ENCODE peak calls at places on chromosome 6, in four cellular contexts. L is AG04449; V is lower lobe of right lung; M is CD4-positive, alpha-beta T cell. A is an unnamed sample.

GRCh38 chr6:14713008-14713452 is 532.8 kb upstream of the JARID2 start:
- DNase-seq in L (no peak), V (no peak), M (no peak), A (no peak)

GRCh38 chr6:133551436-133551835 is 310.3 kb downstream of the EYA4 start:
- DNase-seq in L (no peak), V (no peak), M (no peak), A (no peak)

GRCh38 chr6:25016311-25016710 is 80.6 kb upstream of the RIPOR2 start:
- DNase-seq in L (no peak), V (no peak), M (no peak), A (no peak)

GRCh38 chr6:156662025-156662445 is 115.1 kb upstream of the ARID1B start:
- DNase-seq in L (peak), V (no peak), M (peak), A (peak)

GRCh38 chr6:55176958-55177357 is 2.6 kb downstream of the HCRTR2 start:
- DNase-seq in L (no peak), V (no peak), M (no peak), A (no peak)

GRCh38 chr6:17390276-17390675 is 3.1 kb upstream of the CAP2 start:
- DNase-seq in L (no peak), V (no peak), M (no peak), A (no peak)

GRCh38 chr6:139732451-139732850 is 358.0 kb upstream of the CITED2 start:
- DNase-seq in L (no peak), V (no peak), M (no peak), A (no peak)

GRCh38 chr6:104629826-104630225 is 229.9 kb downstream of the HACE1 start:
- DNase-seq in L (no peak), V (no peak), M (no peak), A (no peak)

GRCh38 chr6:141195251-141195832 is 937.4 kb upstream of the GJE1 start:
- DNase-seq in L (no peak), V (no peak), M (no peak), A (no peak)

GRCh38 chr6:110882824-110883554 is 8.4 kb downstream of the AMD1 start:
- DNase-seq in L (no peak), V (no peak), M (no peak), A (no peak)

GRCh38 chr6:114364295-114364694 is 21.5 kb upstream of the HS3ST5 start:
- DNase-seq in L (peak), V (no peak), M (no peak), A (no peak)

GRCh38 chr6:101212640-101213039 is 180.9 kb upstream of the GRIK2 start:
- DNase-seq in L (no peak), V (no peak), M (no peak), A (no peak)

GRCh38 chr6:34182751-34183531 is 37.1 kb upstream of the GRM4 start:
- DNase-seq in L (no peak), V (no peak), M (peak), A (no peak)

GRCh38 chr6:11009353-11009752 is 34.8 kb downstream of the ELOVL2 start:
- DNase-seq in L (no peak), V (no peak), M (no peak), A (no peak)

GRCh38 chr6:79813854-79814477 is 133.4 kb downstream of the ELOVL4 start:
- DNase-seq in L (peak), V (peak), M (peak), A (peak)

GRCh38 chr6:68296126-68296525 is 339.0 kb upstream of the ADGRB3 start:
- DNase-seq in L (no peak), V (no peak), M (no peak), A (no peak)

GRCh38 chr6:7761047-7761446 is 35.1 kb downstream of the BMP6 start:
- DNase-seq in L (no peak), V (no peak), M (no peak), A (no peak)

GRCh38 chr6:34810936-34811632 is 19.2 kb downstream of the BLTP3A start:
- DNase-seq in L (no peak), V (no peak), M (no peak), A (no peak)

GRCh38 chr6:10309826-10310405 is 105.0 kb downstream of the TFAP2A start:
- DNase-seq in L (no peak), V (no peak), M (no peak), A (no peak)

GRCh38 chr6:98137391-98137790 is 697.0 kb upstream of the POU3F2 start:
- DNase-seq in L (no peak), V (no peak), M (no peak), A (no peak)

GRCh38 chr6:122389704-122390103 is 9.7 kb upstream of the HSF2 start:
- DNase-seq in L (no peak), V (no peak), M (no peak), A (no peak)

GRCh38 chr6:140355476-140355875 is 981.0 kb upstream of the CITED2 start:
- DNase-seq in L (no peak), V (no peak), M (no peak), A (no peak)

GRCh38 chr6:161225677-161226004 is 48.2 kb downstream of the AGPAT4 start:
- DNase-seq in L (no peak), V (no peak), M (no peak), A (no peak)

GRCh38 chr6:71258078-71258866 is 30.3 kb upstream of the OGFRL1 start:
- DNase-seq in L (no peak), V (no peak), M (no peak), A (no peak)

GRCh38 chr6:169445661-169446581 is 192.3 kb upstream of the THBS2 start:
- DNase-seq in L (no peak), V (peak), M (no peak), A (no peak)

GRCh38 chr6:169450097-169450496 is 196.5 kb upstream of the THBS2 start:
- DNase-seq in L (no peak), V (no peak), M (no peak), A (no peak)

GRCh38 chr6:169441292-169441691 is 187.6 kb upstream of the THBS2 start:
- DNase-seq in L (no peak), V (no peak), M (no peak), A (no peak)

GRCh38 chr6:169449221-169449620 is 195.6 kb upstream of the THBS2 start:
- DNase-seq in L (no peak), V (no peak), M (no peak), A (no peak)

DNA sequence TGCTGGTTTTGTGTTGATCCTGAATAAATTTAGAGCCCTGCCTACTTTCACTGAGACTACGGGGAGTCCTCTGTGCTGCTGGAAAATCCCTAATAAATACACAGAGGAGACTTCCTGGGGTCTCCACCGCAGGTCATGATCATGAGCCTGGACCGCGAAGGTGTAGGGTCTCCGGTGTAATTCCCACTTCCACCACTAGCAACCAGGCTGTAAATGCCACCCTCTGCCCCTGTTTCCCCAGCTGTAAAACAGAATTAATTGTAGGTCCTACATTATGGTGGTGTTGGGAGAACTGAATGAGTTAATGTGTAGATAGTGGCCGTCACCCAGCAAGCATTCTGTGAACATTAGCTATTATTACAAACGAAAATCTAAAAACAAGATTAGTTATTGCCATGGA is 191.6 kb upstream of the THBS2 start:
- DNase-seq in L (no peak), V (no peak), M (no peak), A (no peak)
- TF ChIP-seq CTCF in L (no peak), V (no peak), M (no peak), A (peak)

GRCh38 chr6:31814677-31815024 is 432 bp downstream of the HSPA1L start:
- DNase-seq in L (peak), V (peak), M (peak), A (peak)
- TF ChIP-seq CTCF in L (no peak), V (no peak), M (no peak), A (no peak)

DNA sequence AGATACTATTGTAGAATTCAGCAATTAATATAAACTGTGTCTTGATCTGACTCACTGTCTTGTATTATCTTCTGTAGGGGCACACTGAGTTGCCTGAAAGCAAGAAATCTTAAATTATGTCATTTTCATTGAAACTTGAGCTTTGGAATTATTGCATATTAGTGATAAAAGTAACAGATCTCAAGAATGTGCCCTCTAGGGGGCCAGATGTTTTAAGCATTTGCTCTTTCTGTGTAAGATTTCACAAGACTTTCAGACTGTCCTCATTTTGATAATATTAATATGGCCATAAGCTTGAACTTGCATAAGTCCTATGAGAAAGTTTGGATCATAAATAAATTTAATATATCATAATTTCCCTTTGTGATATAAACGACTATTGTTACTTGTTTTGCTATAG is 55.5 kb upstream of the MYO6 start:
- DNase-seq in L (peak), V (no peak), M (no peak), A (no peak)
- TF ChIP-seq CTCF in L (peak), V (no peak), M (no peak), A (peak)

GRCh38 chr6:146935489-146935888 is 268.7 kb upstream of the STXBP5 start:
- DNase-seq in L (no peak), V (no peak), M (no peak), A (no peak)
- TF ChIP-seq CTCF in L (no peak), V (no peak), M (no peak), A (no peak)

GRCh38 chr6:128882991-128883571 is at the start of gene LAMA2:
- DNase-seq in L (no peak), V (peak), M (no peak), A (peak)
- TF ChIP-seq CTCF in L (peak), V (no peak), M (no peak), A (no peak)

GRCh38 chr6:1893470-1894130 is 283.9 kb downstream of the FOXC1 start:
- DNase-seq in L (no peak), V (no peak), M (no peak), A (no peak)
- TF ChIP-seq CTCF in L (peak), V (no peak), M (no peak), A (peak)

GRCh38 chr6:20948531-20948930 is 414.3 kb downstream of the CDKAL1 start:
- DNase-seq in L (no peak), V (no peak), M (no peak), A (no peak)
- TF ChIP-seq CTCF in L (no peak), V (no peak), M (no peak), A (no peak)

DNA sequence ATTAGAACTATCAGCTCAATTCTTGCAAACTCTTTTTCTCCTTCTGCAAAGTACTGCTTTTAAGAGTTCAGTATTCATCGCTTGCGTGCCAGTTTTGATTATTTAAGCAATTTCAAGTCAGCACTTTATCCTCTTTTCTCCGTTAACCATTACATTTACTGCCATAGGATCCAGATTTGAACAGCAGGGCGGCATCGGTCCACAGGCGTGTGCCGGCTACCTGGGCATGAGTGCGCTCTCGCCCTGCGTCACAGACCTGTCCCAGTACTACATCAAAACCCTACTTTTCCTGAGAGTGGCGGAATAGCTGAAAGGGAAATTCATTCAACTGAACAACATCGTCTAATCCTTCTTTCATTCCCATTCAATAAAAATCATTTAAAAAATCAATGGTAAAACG is 53.4 kb downstream of the MYLK4 start:
- DNase-seq in L (no peak), V (no peak), M (no peak), A (no peak)
- TF ChIP-seq CTCF in L (no peak), V (no peak), M (no peak), A (no peak)

DNA sequence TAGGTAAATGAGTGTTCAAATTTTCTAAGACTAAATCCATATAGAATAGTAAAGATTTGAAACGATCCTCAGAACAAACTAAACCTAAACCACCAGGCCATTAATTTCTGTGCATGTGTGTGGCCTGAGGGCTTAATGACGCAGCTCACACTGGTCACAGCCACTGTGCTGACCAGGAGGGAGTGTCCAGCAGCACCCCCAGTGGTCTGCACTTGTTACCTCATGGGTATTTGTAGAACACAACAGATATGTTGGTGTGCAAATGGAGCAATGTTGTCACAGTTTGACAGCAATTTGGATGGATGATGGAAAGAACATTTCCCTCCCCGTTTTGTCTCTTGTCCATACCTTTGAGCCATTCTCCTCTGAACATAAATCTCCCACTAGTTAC is 122.4 kb upstream of the EXOC2 start:
- DNase-seq in L (no peak), V (no peak), M (no peak), A (no peak)
- TF ChIP-seq CTCF in L (no peak), V (no peak), M (no peak), A (peak)

GRCh38 chr6:91167846-91168245 is 581.0 kb upstream of the MAP3K7 start:
- DNase-seq in L (no peak), V (no peak), M (no peak), A (no peak)
- TF ChIP-seq CTCF in L (no peak), V (no peak), M (no peak), A (peak)

A was measured in neural crest cell.